ENCODE peak calls at places on chromosomes 11 and 22, in seven cellular contexts. M is MM.1S; X is PC-3; G is neural progenitor cell; P is lung; Y is CD8-positive, alpha-beta T cell; U is tibial artery. S is an unnamed sample.

GRCh38 chr11:269146-269890 is 8.9 kb upstream of the NLRP6 start:
- DNase-seq in M (peak; percentile 90), X (no peak), G (no peak), P (peak; percentile 29), Y (peak; percentile 77), U (no peak), S (no peak)

GRCh38 chr11:78547931-78548705 is 26.5 kb downstream of the NARS2 start:
- DNase-seq in M (no peak), X (no peak), G (no peak), P (no peak), Y (no peak), U (no peak), S (no peak)

GRCh38 chr22:31647516-31647915 is 14.5 kb downstream of the PISD start:
- DNase-seq in M (no peak), X (no peak), G (no peak), P (no peak), Y (no peak), U (no peak), S (no peak)

GRCh38 chr11:9796854-9797253 is 133.0 kb downstream of the SWAP70 start:
- DNase-seq in M (no peak), X (no peak), G (no peak), P (no peak), Y (no peak), U (no peak), S (no peak)

GRCh38 chr22:17232406-17232805 is 13.2 kb upstream of the ADA2 start:
- DNase-seq in M (no peak), X (no peak), G (peak; percentile 29), P (no peak), Y (no peak), U (no peak), S (no peak)

GRCh38 chr11:3340025-3340424 is 38.9 kb downstream of the ZNF195 start:
- DNase-seq in M (no peak), X (peak; percentile 55), G (no peak), P (no peak), Y (no peak), U (no peak), S (no peak)

GRCh38 chr11:130025371-130025770 is 22.7 kb upstream of the PRDM10 start:
- DNase-seq in M (no peak), X (peak; percentile 33), G (no peak), P (no peak), Y (no peak), U (no peak), S (no peak)

GRCh38 chr11:76296731-76297130 is 84.2 kb downstream of the THAP12 start:
- DNase-seq in M (no peak), X (no peak), G (no peak), P (no peak), Y (no peak), U (no peak), S (no peak)

GRCh38 chr11:132472411-132473205 is 1059.7 kb downstream of the OPCML start:
- DNase-seq in M (no peak), X (no peak), G (no peak), P (no peak), Y (no peak), U (no peak), S (no peak)

GRCh38 chr11:12540913-12541587 is 133.2 kb upstream of the TEAD1 start:
- DNase-seq in M (no peak), X (peak; percentile 29), G (peak; percentile 26), P (no peak), Y (no peak), U (no peak), S (peak; percentile 28)

GRCh38 chr22:30325724-30326703 is 727 bp downstream of the TBC1D10A start:
- DNase-seq in M (no peak), X (no peak), G (peak; percentile 12), P (no peak), Y (no peak), U (peak; percentile 37), S (peak; percentile 41)

GRCh38 chr11:45272701-45273100 is 13.4 kb downstream of the SYT13 start:
- DNase-seq in M (peak; percentile 58), X (peak; percentile 35), G (no peak), P (no peak), Y (no peak), U (no peak), S (no peak)

GRCh38 chr22:17928391-17928790 is 96.0 kb downstream of the MICAL3 start:
- DNase-seq in M (no peak), X (no peak), G (no peak), P (no peak), Y (no peak), U (no peak), S (no peak)

GRCh38 chr22:29938285-29938693 is 55.3 kb downstream of the MTMR3 start:
- DNase-seq in M (no peak), X (no peak), G (no peak), P (no peak), Y (no peak), U (no peak), S (no peak)

GRCh38 chr11:121446752-121447156 is 5.4 kb upstream of the SORL1 start:
- DNase-seq in M (no peak), X (peak; percentile 41), G (peak; percentile 51), P (no peak), Y (no peak), U (no peak), S (no peak)

GRCh38 chr22:25488244-25489020 is 76.0 kb upstream of the GRK3 start:
- DNase-seq in M (no peak), X (peak; percentile 70), G (no peak), P (peak; percentile 62), Y (no peak), U (peak; percentile 26), S (peak; percentile 73)

GRCh38 chr22:22908495-22908861 is 20.9 kb downstream of the IGLL5 start:
- DNase-seq in M (no peak), X (no peak), G (no peak), P (no peak), Y (no peak), U (no peak), S (no peak)

GRCh38 chr11:83071641-83072591 is at the start of gene RAB30:
- DNase-seq in M (peak; percentile 100), X (peak; percentile 100), G (peak; percentile 100), P (peak; percentile 98), Y (peak; percentile 91), U (peak; percentile 99), S (peak; percentile 99)

GRCh38 chr22:17962168-17962567 is 62.2 kb downstream of the MICAL3 start:
- DNase-seq in M (no peak), X (no peak), G (no peak), P (no peak), Y (no peak), U (no peak), S (no peak)

GRCh38 chr22:43096420-43096819 is 7.2 kb upstream of the TTLL1 start:
- DNase-seq in M (no peak), X (no peak), G (no peak), P (no peak), Y (no peak), U (no peak), S (no peak)

GRCh38 chr22:43090130-43090789 is 1.1 kb upstream of the TTLL1 start:
- DNase-seq in M (peak; percentile 67), X (peak; percentile 84), G (peak; percentile 28), P (peak; percentile 48), Y (peak; percentile 50), U (peak; percentile 62), S (peak; percentile 63)

GRCh38 chr22:43094551-43094950 is 5.4 kb upstream of the TTLL1 start:
- DNase-seq in M (no peak), X (no peak), G (no peak), P (no peak), Y (no peak), U (no peak), S (no peak)

GRCh38 chr22:43092085-43092484 is 2.9 kb upstream of the TTLL1 start:
- DNase-seq in M (no peak), X (no peak), G (no peak), P (no peak), Y (no peak), U (no peak), S (no peak)

GRCh38 chr22:43094085-43094484 is 4.9 kb upstream of the TTLL1 start:
- DNase-seq in M (no peak), X (peak; percentile 84), G (no peak), P (no peak), Y (no peak), U (no peak), S (peak; percentile 26)
- TF ChIP-seq CTCF in M (no peak), X (peak; percentile 37), G (no peak), P (no peak), Y (no peak), U (no peak), S (no peak)

DNA sequence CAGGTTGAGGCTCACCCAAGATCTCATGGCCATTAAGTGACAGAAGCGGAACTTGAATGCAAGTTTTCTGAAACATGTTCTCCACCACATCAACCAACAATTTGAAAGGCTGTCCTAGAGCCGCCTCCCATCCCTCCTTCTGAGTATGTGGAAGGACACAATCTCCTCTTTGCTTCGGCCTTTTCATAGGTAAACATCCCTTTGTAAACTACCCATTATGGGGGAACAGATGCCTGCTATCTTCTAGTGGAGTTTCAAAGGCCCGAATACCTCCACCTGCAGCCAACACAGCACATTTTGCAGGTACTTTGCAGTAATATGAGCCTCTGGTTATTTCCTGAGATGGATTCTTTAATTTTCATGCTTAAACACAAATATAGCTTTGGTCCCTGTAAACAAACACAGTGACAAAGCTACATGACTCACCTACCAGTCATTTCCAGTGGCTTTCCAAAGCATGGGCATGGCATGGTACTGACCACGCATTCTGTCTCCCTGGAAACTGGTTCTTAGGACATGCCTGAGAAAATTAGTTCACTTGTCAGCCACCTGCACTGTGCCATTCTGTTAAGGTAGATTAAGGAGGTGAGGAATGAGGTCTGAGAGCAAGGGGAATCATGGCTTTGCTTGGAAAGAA is 60.1 kb downstream of the EHF start:
- DNase-seq in M (peak; percentile 26), X (peak; percentile 97), G (no peak), P (no peak), Y (no peak), U (no peak), S (no peak)
- H3K4me1 ChIP-seq in M (peaks cover 11% of the 10 kb centered on the region), X (peaks cover 52% of the 10 kb centered on the region), G (peaks cover 10% of the 10 kb centered on the region), P (no peaks in the 10 kb centered on the region), Y (no peaks in the 10 kb centered on the region), U (no peaks in the 10 kb centered on the region), S (peaks cover 7% of the 10 kb centered on the region)

DNA sequence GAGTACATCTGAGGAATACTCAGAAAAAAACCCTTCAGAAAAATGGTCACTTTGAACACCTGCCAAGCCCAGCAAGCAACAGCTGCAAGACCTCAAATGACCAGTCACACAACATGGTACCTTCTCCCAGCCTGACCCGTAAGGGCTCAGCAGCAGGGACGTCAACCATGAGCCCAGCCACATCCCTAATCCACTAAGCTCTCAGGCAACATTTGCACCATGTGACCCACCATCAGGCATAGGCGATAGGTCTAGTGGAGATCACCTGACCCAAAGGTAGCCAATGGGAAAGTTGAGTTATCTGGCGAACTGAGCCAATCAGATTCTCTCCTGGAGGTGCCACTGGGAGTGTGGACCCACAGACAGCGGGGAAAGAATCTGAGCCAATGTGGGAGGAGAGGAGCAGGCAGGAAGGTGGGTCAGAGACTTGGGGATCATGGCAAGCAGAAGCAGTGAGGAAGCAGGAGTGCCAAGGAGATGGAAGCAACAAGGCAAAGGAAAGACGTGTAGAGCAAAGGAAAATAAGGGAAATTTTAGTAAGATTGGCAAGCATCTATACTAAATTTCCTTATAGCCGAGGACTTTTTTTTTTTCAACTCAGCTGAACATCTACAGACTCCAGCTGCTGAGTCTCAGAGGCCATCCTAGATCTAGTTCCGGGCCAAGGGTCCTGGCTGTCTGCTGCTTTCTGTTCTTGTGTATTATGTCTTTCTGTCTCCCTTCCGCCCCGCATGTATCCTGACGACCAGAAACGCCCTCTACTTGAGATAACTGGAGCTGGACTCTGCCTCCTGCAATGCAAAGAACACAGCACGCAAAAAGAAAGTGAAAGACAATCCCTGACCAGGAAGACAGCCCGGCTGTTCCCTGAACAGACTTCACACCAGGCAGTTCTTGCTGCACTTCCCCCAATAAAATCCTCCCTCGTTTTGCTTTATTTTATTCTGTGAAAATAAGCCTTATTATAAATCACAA is 11.0 kb upstream of the PLAAT2 start:
- DNase-seq in M (peak; percentile 80), X (no peak), G (no peak), P (peak; percentile 60), Y (peak; percentile 67), U (peak; percentile 30), S (peak; percentile 22)
- H3K4me3 ChIP-seq in M (peak overlapping the region; percentile 40), X (no peak overlapping the region), G (no peak overlapping the region), P (no peak overlapping the region), Y (peak overlapping the region; percentile 21), U (peak overlapping the region; percentile 19), S (no peak overlapping the region)

GRCh38 chr11:16945671-16946469 is 68.3 kb downstream of the PLEKHA7 start:
- DNase-seq in M (peak; percentile 80), X (peak; percentile 78), G (peak; percentile 59), P (peak; percentile 65), Y (no peak), U (no peak), S (peak; percentile 72)
- TF ChIP-seq CTCF in M (peak; percentile 89), X (peak; percentile 88), G (peak; percentile 57), P (peak; percentile 50), Y (no peak), U (peak; percentile 25), S (peak; percentile 64)